ENCODE peak calls at places on chromosomes 13 and 19, in ten cellular contexts. S is activated gamma-delta T cell treated with anti-CD3 and anti-CD28 coated beads, Interleukin-2, amount 50 U/mL, for 16 hours; D is iPS-NIHi11; X is brain pericyte; I is NCI-H2227 treated with DMSO at 0.1 percent for 48 hours; F is nucleus accumbens; N is GM03348; Q is non-pigmented ciliary epithelial cell; Y is amniotic stem cell; W is RWPE1. O is an unnamed sample.

GRCh38 chr19:44332145-44332544 is 24.3 kb downstream of the ZNF112 start:
- DNase-seq in Y (no peak), F (no peak), S (no peak), N (no peak), D (no peak), I (no peak), X (no peak), W (no peak), Q (no peak), O (no peak)

GRCh38 chr13:102236830-102237621 is 164.8 kb downstream of the FGF14 start:
- DNase-seq in N (no peak), W (no peak), X (no peak), S (no peak), F (no peak), Y (no peak), I (no peak), D (no peak), Q (no peak), O (no peak)

GRCh38 chr19:7852851-7853759 is 21.1 kb downstream of the PRR36 start:
- DNase-seq in X (no peak), F (peak), D (peak), N (peak), Y (peak), I (peak), W (peak), Q (no peak), S (peak), O (peak)

GRCh38 chr19:5200844-5201243 is 139.8 kb downstream of the PTPRS start:
- DNase-seq in I (no peak), W (no peak), D (no peak), N (no peak), Q (no peak), X (no peak), S (no peak), Y (no peak), F (no peak), O (no peak)

GRCh38 chr19:51830263-51830662 is 35.3 kb downstream of the FPR3 start:
- DNase-seq in W (no peak), Q (no peak), X (no peak), N (no peak), F (no peak), D (no peak), S (no peak), I (no peak), Y (no peak), O (no peak)

GRCh38 chr19:33953592-33953991 is 156.9 kb downstream of the KCTD15 start:
- DNase-seq in Q (no peak), D (no peak), Y (no peak), S (no peak), I (no peak), N (no peak), F (no peak), X (no peak), W (no peak), O (no peak)

GRCh38 chr13:100596516-100596915 is 7.9 kb upstream of the GGACT start:
- DNase-seq in Q (no peak), I (no peak), F (no peak), X (no peak), N (no peak), D (no peak), Y (no peak), W (no peak), S (no peak), O (no peak)

GRCh38 chr19:55253842-55254624 is 4.8 kb downstream of the PPP6R1 start:
- DNase-seq in D (no peak), S (peak), Q (no peak), X (no peak), W (no peak), Y (no peak), I (no peak), F (no peak), N (no peak), O (no peak)

GRCh38 chr13:73480784-73481183 is 422.0 kb downstream of the KLF5 start:
- DNase-seq in W (no peak), D (no peak), S (no peak), Q (no peak), F (no peak), I (no peak), X (no peak), Y (no peak), N (no peak), O (no peak)

GRCh38 chr13:23703241-23703640 is 133.0 kb downstream of the TNFRSF19 start:
- DNase-seq in Y (no peak), X (no peak), W (no peak), N (peak), S (no peak), D (no peak), F (no peak), I (no peak), Q (no peak), O (no peak)

GRCh38 chr13:29480893-29481525 is 114.5 kb downstream of the SLC7A1 start:
- DNase-seq in F (no peak), W (no peak), D (no peak), X (no peak), Y (no peak), I (no peak), Q (no peak), S (no peak), N (no peak), O (no peak)

GRCh38 chr13:26895808-26896466 is 135.4 kb upstream of the GPR12 start:
- DNase-seq in F (no peak), I (no peak), X (no peak), N (no peak), Q (no peak), W (no peak), Y (no peak), S (no peak), D (peak), O (no peak)

GRCh38 chr13:112532837-112533745 is 54.9 kb downstream of the TUBGCP3 start:
- DNase-seq in W (no peak), N (no peak), Y (no peak), S (no peak), D (no peak), I (no peak), F (no peak), Q (no peak), X (no peak), O (peak)

GRCh38 chr13:109700176-109700575 is 86.2 kb downstream of the IRS2 start:
- DNase-seq in D (peak), S (no peak), Y (no peak), W (peak), Q (peak), X (peak), N (peak), I (peak), F (peak), O (peak)

GRCh38 chr19:33402421-33403220 is 29.1 kb downstream of the CEBPG start:
- DNase-seq in W (no peak), N (no peak), F (no peak), Y (no peak), D (no peak), Q (no peak), X (no peak), S (no peak), I (no peak), O (peak)

GRCh38 chr13:50106559-50106958 is 91.3 kb downstream of the KCNRG start:
- DNase-seq in X (no peak), Y (no peak), I (no peak), S (no peak), Q (no peak), W (no peak), N (no peak), D (no peak), F (no peak), O (no peak)

GRCh38 chr13:94495806-94496205 is 16.3 kb upstream of the DCT start:
- DNase-seq in F (no peak), S (no peak), Y (no peak), I (no peak), N (no peak), D (no peak), W (no peak), Q (no peak), X (no peak), O (no peak)

GRCh38 chr13:100941811-100942361 is 267.3 kb upstream of the TMTC4 start:
- DNase-seq in Y (no peak), X (no peak), F (no peak), N (no peak), S (no peak), W (no peak), I (no peak), Q (no peak), D (no peak), O (no peak)

GRCh38 chr19:29904017-29904416 is 38.0 kb upstream of the URI1 start:
- DNase-seq in Q (no peak), I (no peak), D (no peak), F (no peak), Y (no peak), N (no peak), X (no peak), S (no peak), W (no peak), O (no peak)

GRCh38 chr19:35143231-35143715 is at the start of gene FXYD7:
- DNase-seq in N (no peak), Q (no peak), F (peak), D (peak), Y (no peak), W (no peak), I (peak), S (no peak), X (no peak), O (peak)

GRCh38 chr19:9309974-9310446 is 372 bp upstream of the ZNF699 start:
- DNase-seq in X (no peak), F (peak), Y (peak), I (peak), S (no peak), W (peak), N (peak), Q (peak), D (peak), O (peak)

GRCh38 chr19:40619333-40620160 is 18.4 kb downstream of the LTBP4 start:
- DNase-seq in W (no peak), Q (no peak), D (no peak), N (no peak), I (no peak), Y (no peak), S (no peak), F (no peak), X (no peak), O (peak)